ENCODE peak calls at places on chromosomes 4 and X, in eight cellular contexts. One of them, this sample, is unnamed.

GRCh38 chr4:26985836-26986235 is 125.2 kb downstream of the STIM2 start:
- DNase-seq in epithelial cell of proximal tubule: no peak
- DNase-seq in colonic mucosa: no peak
- DNase-seq in suprapubic skin: no peak
- DNase-seq in HepG2: no peak
- DNase-seq in AG09309: no peak
- DNase-seq in right cardiac atrium: no peak
- DNase-seq in H7: no peak
- DNase-seq in this sample: no peak

GRCh38 chrX:21926116-21926515 is 14.4 kb upstream of the SMS start:
- DNase-seq in epithelial cell of proximal tubule: no peak
- DNase-seq in colonic mucosa: no peak
- DNase-seq in suprapubic skin: no peak
- DNase-seq in HepG2: no peak
- DNase-seq in AG09309: no peak
- DNase-seq in right cardiac atrium: no peak
- DNase-seq in H7: no peak
- DNase-seq in this sample: no peak

GRCh38 chr4:67204441-67204840 is 340.9 kb downstream of the CENPC start:
- DNase-seq in epithelial cell of proximal tubule: no peak
- DNase-seq in colonic mucosa: no peak
- DNase-seq in suprapubic skin: no peak
- DNase-seq in HepG2: no peak
- DNase-seq in AG09309: no peak
- DNase-seq in right cardiac atrium: no peak
- DNase-seq in H7: no peak
- DNase-seq in this sample: no peak

GRCh38 chr4:76733380-76733779 is 164.6 kb downstream of the SOWAHB start:
- DNase-seq in epithelial cell of proximal tubule: no peak
- DNase-seq in colonic mucosa: no peak
- DNase-seq in suprapubic skin: no peak
- DNase-seq in HepG2: no peak
- DNase-seq in AG09309: no peak
- DNase-seq in right cardiac atrium: no peak
- DNase-seq in H7: peak; percentile 84
- DNase-seq in this sample: no peak

GRCh38 chrX:3567681-3568080 is 145.8 kb downstream of the PRKX start:
- DNase-seq in epithelial cell of proximal tubule: no peak
- DNase-seq in colonic mucosa: no peak
- DNase-seq in suprapubic skin: no peak
- DNase-seq in HepG2: no peak
- DNase-seq in AG09309: no peak
- DNase-seq in right cardiac atrium: no peak
- DNase-seq in H7: no peak
- DNase-seq in this sample: no peak

GRCh38 chrX:15973299-15973698 is 118.7 kb upstream of the AP1S2 start:
- DNase-seq in epithelial cell of proximal tubule: no peak
- DNase-seq in colonic mucosa: peak; percentile 20
- DNase-seq in suprapubic skin: no peak
- DNase-seq in HepG2: peak; percentile 16
- DNase-seq in AG09309: no peak
- DNase-seq in right cardiac atrium: no peak
- DNase-seq in H7: peak; percentile 25
- DNase-seq in this sample: no peak

GRCh38 chr4:68466185-68466584 is 18.9 kb downstream of the TMPRSS11E start:
- DNase-seq in epithelial cell of proximal tubule: peak; percentile 87
- DNase-seq in colonic mucosa: no peak
- DNase-seq in suprapubic skin: no peak
- DNase-seq in HepG2: no peak
- DNase-seq in AG09309: peak; percentile 16
- DNase-seq in right cardiac atrium: no peak
- DNase-seq in H7: no peak
- DNase-seq in this sample: peak; percentile 75

GRCh38 chr4:7320413-7320812 is 114.3 kb downstream of the PSAPL1 start:
- DNase-seq in epithelial cell of proximal tubule: no peak
- DNase-seq in colonic mucosa: no peak
- DNase-seq in suprapubic skin: no peak
- DNase-seq in HepG2: no peak
- DNase-seq in AG09309: no peak
- DNase-seq in right cardiac atrium: no peak
- DNase-seq in H7: no peak
- DNase-seq in this sample: no peak

GRCh38 chr4:47882228-47882627 is 32.2 kb downstream of the NFXL1 start:
- DNase-seq in epithelial cell of proximal tubule: no peak
- DNase-seq in colonic mucosa: no peak
- DNase-seq in suprapubic skin: no peak
- DNase-seq in HepG2: peak; percentile 30
- DNase-seq in AG09309: no peak
- DNase-seq in right cardiac atrium: no peak
- DNase-seq in H7: no peak
- DNase-seq in this sample: no peak

GRCh38 chr4:1058198-1058996 is 47.0 kb downstream of the FGFRL1 start:
- DNase-seq in epithelial cell of proximal tubule: no peak
- DNase-seq in colonic mucosa: peak; percentile 75
- DNase-seq in suprapubic skin: peak; percentile 41
- DNase-seq in HepG2: no peak
- DNase-seq in AG09309: no peak
- DNase-seq in right cardiac atrium: no peak
- DNase-seq in H7: peak; percentile 46
- DNase-seq in this sample: no peak

GRCh38 chr4:68700152-68700551 is 29.7 kb upstream of the UGT2B15 start:
- DNase-seq in epithelial cell of proximal tubule: no peak
- DNase-seq in colonic mucosa: no peak
- DNase-seq in suprapubic skin: no peak
- DNase-seq in HepG2: no peak
- DNase-seq in AG09309: no peak
- DNase-seq in right cardiac atrium: no peak
- DNase-seq in H7: no peak
- DNase-seq in this sample: no peak

GRCh38 chrX:114344756-114345155 is 239.1 kb upstream of the HTR2C start:
- DNase-seq in epithelial cell of proximal tubule: no peak
- DNase-seq in colonic mucosa: no peak
- DNase-seq in suprapubic skin: no peak
- DNase-seq in HepG2: peak; percentile 3
- DNase-seq in AG09309: no peak
- DNase-seq in right cardiac atrium: no peak
- DNase-seq in H7: peak; percentile 2
- DNase-seq in this sample: peak; percentile 7

GRCh38 chr4:152259866-152260265 is 276.0 kb downstream of the FBXW7 start:
- DNase-seq in epithelial cell of proximal tubule: no peak
- DNase-seq in colonic mucosa: no peak
- DNase-seq in suprapubic skin: no peak
- DNase-seq in HepG2: no peak
- DNase-seq in AG09309: peak; percentile 70
- DNase-seq in right cardiac atrium: no peak
- DNase-seq in H7: no peak
- DNase-seq in this sample: no peak

GRCh38 chr4:97656034-97656720 is 487.1 kb downstream of the STPG2 start:
- DNase-seq in epithelial cell of proximal tubule: peak; percentile 97
- DNase-seq in colonic mucosa: no peak
- DNase-seq in suprapubic skin: no peak
- DNase-seq in HepG2: no peak
- DNase-seq in AG09309: no peak
- DNase-seq in right cardiac atrium: no peak
- DNase-seq in H7: no peak
- DNase-seq in this sample: peak; percentile 88

GRCh38 chr4:101584306-101584705 is 206.2 kb upstream of the BANK1 start:
- DNase-seq in epithelial cell of proximal tubule: peak; percentile 10
- DNase-seq in colonic mucosa: no peak
- DNase-seq in suprapubic skin: no peak
- DNase-seq in HepG2: no peak
- DNase-seq in AG09309: no peak
- DNase-seq in right cardiac atrium: no peak
- DNase-seq in H7: no peak
- DNase-seq in this sample: no peak

GRCh38 chr4:18167831-18168230 is 146.3 kb upstream of the LCORL start:
- DNase-seq in epithelial cell of proximal tubule: no peak
- DNase-seq in colonic mucosa: no peak
- DNase-seq in suprapubic skin: no peak
- DNase-seq in HepG2: no peak
- DNase-seq in AG09309: no peak
- DNase-seq in right cardiac atrium: no peak
- DNase-seq in H7: no peak
- DNase-seq in this sample: no peak

GRCh38 chr4:86011117-86011516 is 348.7 kb downstream of the MAPK10 start:
- DNase-seq in epithelial cell of proximal tubule: peak; percentile 27
- DNase-seq in colonic mucosa: no peak
- DNase-seq in suprapubic skin: no peak
- DNase-seq in HepG2: no peak
- DNase-seq in AG09309: peak; percentile 92
- DNase-seq in right cardiac atrium: no peak
- DNase-seq in H7: no peak
- DNase-seq in this sample: peak; percentile 99

GRCh38 chrX:100636321-100636991 is at the start of gene TSPAN6:
- DNase-seq in epithelial cell of proximal tubule: peak; percentile 39
- DNase-seq in colonic mucosa: peak; percentile 89
- DNase-seq in suprapubic skin: peak; percentile 77
- DNase-seq in HepG2: peak; percentile 86
- DNase-seq in AG09309: peak; percentile 42
- DNase-seq in right cardiac atrium: peak; percentile 90
- DNase-seq in H7: peak; percentile 76
- DNase-seq in this sample: peak; percentile 52

GRCh38 chr4:7649741-7650531 is 215.2 kb upstream of the PSAPL1 start:
- DNase-seq in epithelial cell of proximal tubule: no peak
- DNase-seq in colonic mucosa: no peak
- DNase-seq in suprapubic skin: no peak
- DNase-seq in HepG2: no peak
- DNase-seq in AG09309: peak; percentile 81
- DNase-seq in right cardiac atrium: no peak
- DNase-seq in H7: no peak
- DNase-seq in this sample: peak; percentile 66

DNA sequence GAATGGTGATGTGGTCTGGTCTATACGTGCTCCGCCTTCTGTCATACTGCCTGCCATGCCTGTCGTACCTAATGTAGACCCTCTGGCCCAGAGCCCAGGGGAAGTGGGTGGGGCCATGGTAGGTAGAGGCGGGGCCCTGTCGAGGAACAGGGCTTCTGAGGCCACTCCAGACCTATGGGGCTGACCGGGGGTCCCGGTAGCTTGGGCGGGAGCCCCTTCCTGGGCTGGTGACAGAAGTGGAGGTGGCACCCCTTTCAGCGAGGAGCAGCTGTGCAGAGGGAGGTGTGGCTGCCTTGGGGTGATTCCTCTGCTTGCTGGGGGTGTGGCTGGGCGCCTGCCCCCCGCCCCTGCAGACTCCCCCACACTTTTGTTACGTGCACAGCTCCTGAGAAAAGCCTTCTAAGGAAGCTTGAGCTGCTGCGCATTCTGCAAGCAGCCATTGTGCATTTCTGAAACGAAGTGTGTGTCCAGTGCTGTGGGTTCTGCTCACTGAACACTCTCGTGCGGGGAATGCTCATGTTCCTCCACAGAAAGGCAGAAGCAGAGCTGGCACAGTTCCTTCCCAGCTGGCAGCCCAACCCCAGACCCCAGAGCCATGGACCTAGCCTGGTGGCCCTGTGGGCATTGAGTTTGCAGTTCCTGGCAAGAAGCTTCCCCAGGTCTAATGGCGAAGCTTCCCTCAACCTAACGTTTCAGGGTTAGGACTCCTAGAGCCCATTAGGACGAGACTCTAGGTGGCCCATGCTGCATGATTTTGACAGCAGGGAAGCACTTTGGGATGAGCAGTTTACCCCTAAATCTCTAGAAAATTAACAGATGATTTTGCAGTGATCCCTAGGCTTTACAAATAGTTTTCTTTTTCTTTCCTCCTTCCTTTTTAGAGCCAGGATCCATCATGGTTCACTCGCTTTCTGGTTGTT is 72.7 kb upstream of the HGFAC start:
- DNase-seq in epithelial cell of proximal tubule: no peak
- DNase-seq in colonic mucosa: no peak
- DNase-seq in suprapubic skin: no peak
- DNase-seq in HepG2: no peak
- DNase-seq in AG09309: no peak
- DNase-seq in right cardiac atrium: peak; percentile 58
- DNase-seq in H7: peak; percentile 71
- DNase-seq in this sample: no peak
- H3K4me3 ChIP-seq in epithelial cell of proximal tubule: no peak overlapping the region
- H3K4me3 ChIP-seq in colonic mucosa: no peak overlapping the region
- H3K4me3 ChIP-seq in suprapubic skin: peak overlapping the region; percentile 15
- H3K4me3 ChIP-seq in HepG2: no peak overlapping the region
- H3K4me3 ChIP-seq in AG09309: peak overlapping the region; percentile 9
- H3K4me3 ChIP-seq in right cardiac atrium: no peak overlapping the region
- H3K4me3 ChIP-seq in H7: no peak overlapping the region
- H3K4me3 ChIP-seq in this sample: peak overlapping the region; percentile 35

DNA sequence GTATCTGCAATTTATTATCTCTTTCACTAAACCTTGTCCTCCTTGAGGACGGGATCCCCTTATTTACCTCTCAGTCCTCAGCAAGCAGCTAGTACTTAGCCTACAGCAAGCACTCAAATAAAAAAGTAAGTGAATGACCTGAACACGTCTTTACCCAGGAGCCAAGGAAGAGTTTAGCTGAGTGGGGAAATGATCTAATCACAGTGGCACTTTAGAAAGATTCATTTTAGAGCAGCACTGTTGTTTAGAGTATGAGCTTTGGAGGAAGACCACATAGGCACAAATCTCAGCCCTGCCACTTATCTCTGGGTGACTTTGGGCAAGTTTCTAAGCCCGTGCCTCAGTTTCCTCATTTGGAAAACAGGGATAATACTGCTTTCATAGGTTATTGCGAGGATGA is 2.7 kb downstream of the FAM120C start:
- DNase-seq in epithelial cell of proximal tubule: no peak
- DNase-seq in colonic mucosa: no peak
- DNase-seq in suprapubic skin: no peak
- DNase-seq in HepG2: no peak
- DNase-seq in AG09309: no peak
- DNase-seq in right cardiac atrium: no peak
- DNase-seq in H7: no peak
- DNase-seq in this sample: no peak
- H3K4me3 ChIP-seq in epithelial cell of proximal tubule: peak overlapping the region; percentile 66
- H3K4me3 ChIP-seq in colonic mucosa: no peak overlapping the region
- H3K4me3 ChIP-seq in suprapubic skin: no peak overlapping the region
- H3K4me3 ChIP-seq in HepG2: peak overlapping the region; percentile 6
- H3K4me3 ChIP-seq in AG09309: no peak overlapping the region
- H3K4me3 ChIP-seq in right cardiac atrium: no peak overlapping the region
- H3K4me3 ChIP-seq in H7: no peak overlapping the region
- H3K4me3 ChIP-seq in this sample: peak overlapping the region; percentile 61

DNA sequence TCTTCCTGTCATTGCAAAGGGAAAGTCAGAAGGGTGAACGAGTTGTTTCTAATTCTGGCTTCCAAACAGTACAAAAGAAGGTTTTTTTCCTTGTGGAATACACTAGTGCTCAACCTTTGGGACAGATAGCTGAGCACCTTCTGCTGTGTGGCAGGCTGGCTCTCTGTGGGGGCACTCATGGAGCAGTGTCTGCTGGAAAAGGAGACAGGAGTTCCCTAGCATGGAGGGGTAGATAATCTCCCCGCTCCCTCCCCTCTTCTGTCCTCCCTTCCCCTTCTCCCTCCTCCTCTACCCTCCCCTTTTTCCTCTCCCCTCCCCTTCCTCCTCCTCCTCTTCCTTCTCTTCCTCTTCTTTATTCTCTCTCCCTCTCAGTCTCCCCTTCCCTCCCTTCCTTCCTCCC is 62.4 kb upstream of the MTM1 start:
- DNase-seq in epithelial cell of proximal tubule: no peak
- DNase-seq in colonic mucosa: no peak
- DNase-seq in suprapubic skin: no peak
- DNase-seq in HepG2: no peak
- DNase-seq in AG09309: no peak
- DNase-seq in right cardiac atrium: no peak
- DNase-seq in H7: no peak
- DNase-seq in this sample: no peak
- H3K4me3 ChIP-seq in epithelial cell of proximal tubule: no peak overlapping the region
- H3K4me3 ChIP-seq in colonic mucosa: no peak overlapping the region
- H3K4me3 ChIP-seq in suprapubic skin: no peak overlapping the region
- H3K4me3 ChIP-seq in HepG2: no peak overlapping the region
- H3K4me3 ChIP-seq in AG09309: no peak overlapping the region
- H3K4me3 ChIP-seq in right cardiac atrium: no peak overlapping the region
- H3K4me3 ChIP-seq in H7: peak overlapping the region; percentile 16
- H3K4me3 ChIP-seq in this sample: no peak overlapping the region

GRCh38 chr4:83112678-83113428 is 1.7 kb downstream of the PLAC8 start:
- DNase-seq in epithelial cell of proximal tubule: no peak
- DNase-seq in colonic mucosa: no peak
- DNase-seq in suprapubic skin: no peak
- DNase-seq in HepG2: peak; percentile 58
- DNase-seq in AG09309: no peak
- DNase-seq in right cardiac atrium: no peak
- DNase-seq in H7: no peak
- DNase-seq in this sample: no peak
- H3K4me3 ChIP-seq in epithelial cell of proximal tubule: no peak overlapping the region
- H3K4me3 ChIP-seq in colonic mucosa: peak overlapping the region; percentile 37
- H3K4me3 ChIP-seq in suprapubic skin: no peak overlapping the region
- H3K4me3 ChIP-seq in HepG2: peak overlapping the region; percentile 62
- H3K4me3 ChIP-seq in AG09309: no peak overlapping the region
- H3K4me3 ChIP-seq in right cardiac atrium: no peak overlapping the region
- H3K4me3 ChIP-seq in H7: no peak overlapping the region
- H3K4me3 ChIP-seq in this sample: no peak overlapping the region

This sample was measured in skeletal muscle cell.